ENCODE peak calls at places on chromosomes 1 and 21, in six cellular contexts. One of them, this sample, is unnamed. For H4K20me1, the result is how much of the 10 kb centered on the place peaks cover.

GRCh38 chr1:199646761-199647160 is 380.7 kb upstream of the NR5A2 start:
- DNase-seq in PC-3: peak
- DNase-seq in osteoblast: no peak
- DNase-seq in GM12878: no peak
- DNase-seq in hepatocyte: peak
- DNase-seq in K562: no peak
- DNase-seq in this sample: no peak

GRCh38 chr21:15243356-15243755 is 178.6 kb upstream of the NRIP1 start:
- DNase-seq in PC-3: no peak
- DNase-seq in osteoblast: no peak
- DNase-seq in GM12878: no peak
- DNase-seq in hepatocyte: no peak
- DNase-seq in K562: no peak
- DNase-seq in this sample: no peak

GRCh38 chr1:2496087-2496622 is 20.1 kb downstream of the PLCH2 start:
- DNase-seq in PC-3: no peak
- DNase-seq in osteoblast: no peak
- DNase-seq in GM12878: peak
- DNase-seq in hepatocyte: no peak
- DNase-seq in K562: no peak
- DNase-seq in this sample: no peak

GRCh38 chr1:84740050-84740714 is 49.9 kb upstream of the SSX2IP start:
- DNase-seq in PC-3: no peak
- DNase-seq in osteoblast: no peak
- DNase-seq in GM12878: no peak
- DNase-seq in hepatocyte: no peak
- DNase-seq in K562: no peak
- DNase-seq in this sample: no peak

GRCh38 chr1:153363641-153364040 is 6.0 kb downstream of the S100A9 start:
- DNase-seq in PC-3: no peak
- DNase-seq in osteoblast: no peak
- DNase-seq in GM12878: no peak
- DNase-seq in hepatocyte: no peak
- DNase-seq in K562: no peak
- DNase-seq in this sample: no peak

GRCh38 chr1:12528021-12528852 is 89.8 kb downstream of the DHRS3 start:
- DNase-seq in PC-3: peak
- DNase-seq in osteoblast: peak
- DNase-seq in GM12878: no peak
- DNase-seq in hepatocyte: peak
- DNase-seq in K562: peak
- DNase-seq in this sample: no peak

GRCh38 chr21:45295576-45296365 is 8.1 kb upstream of the POFUT2 start:
- DNase-seq in PC-3: peak
- DNase-seq in osteoblast: peak
- DNase-seq in GM12878: no peak
- DNase-seq in hepatocyte: peak
- DNase-seq in K562: no peak
- DNase-seq in this sample: no peak

GRCh38 chr1:235073331-235073967 is 55.2 kb downstream of the TOMM20 start:
- DNase-seq in PC-3: peak
- DNase-seq in osteoblast: no peak
- DNase-seq in GM12878: no peak
- DNase-seq in hepatocyte: peak
- DNase-seq in K562: no peak
- DNase-seq in this sample: no peak

GRCh38 chr21:43866659-43867331 is 1.8 kb downstream of the AGPAT3 start:
- DNase-seq in PC-3: peak
- DNase-seq in osteoblast: peak
- DNase-seq in GM12878: peak
- DNase-seq in hepatocyte: peak
- DNase-seq in K562: peak
- DNase-seq in this sample: no peak

GRCh38 chr1:230542054-230542453 is 100.2 kb upstream of the COG2 start:
- DNase-seq in PC-3: peak
- DNase-seq in osteoblast: no peak
- DNase-seq in GM12878: no peak
- DNase-seq in hepatocyte: no peak
- DNase-seq in K562: no peak
- DNase-seq in this sample: no peak

GRCh38 chr21:27713159-27714109 is 746.5 kb upstream of the ADAMTS5 start:
- DNase-seq in PC-3: peak
- DNase-seq in osteoblast: no peak
- DNase-seq in GM12878: no peak
- DNase-seq in hepatocyte: no peak
- DNase-seq in K562: no peak
- DNase-seq in this sample: no peak

GRCh38 chr1:41319803-41320711 is 41.2 kb upstream of the FOXO6 start:
- DNase-seq in PC-3: no peak
- DNase-seq in osteoblast: no peak
- DNase-seq in GM12878: no peak
- DNase-seq in hepatocyte: no peak
- DNase-seq in K562: no peak
- DNase-seq in this sample: no peak

GRCh38 chr1:39394059-39394458 is 97.4 kb upstream of the BMP8A start:
- DNase-seq in PC-3: no peak
- DNase-seq in osteoblast: no peak
- DNase-seq in GM12878: no peak
- DNase-seq in hepatocyte: no peak
- DNase-seq in K562: no peak
- DNase-seq in this sample: no peak
- H4K20me1 ChIP-seq in PC-3: under half
- H4K20me1 ChIP-seq in osteoblast: under half
- H4K20me1 ChIP-seq in GM12878: under half
- H4K20me1 ChIP-seq in hepatocyte: under half
- H4K20me1 ChIP-seq in K562: under half
- H4K20me1 ChIP-seq in this sample: half or more

GRCh38 chr1:93675931-93676330 is 5.7 kb downstream of the BCAR3 start:
- DNase-seq in PC-3: no peak
- DNase-seq in osteoblast: peak
- DNase-seq in GM12878: no peak
- DNase-seq in hepatocyte: no peak
- DNase-seq in K562: no peak
- DNase-seq in this sample: no peak

GRCh38 chr1:93678966-93679480 is 2.6 kb downstream of the BCAR3 start:
- DNase-seq in PC-3: no peak
- DNase-seq in osteoblast: peak
- DNase-seq in GM12878: no peak
- DNase-seq in hepatocyte: no peak
- DNase-seq in K562: no peak
- DNase-seq in this sample: no peak

GRCh38 chr1:93678491-93678890 is 3.1 kb downstream of the BCAR3 start:
- DNase-seq in PC-3: peak
- DNase-seq in osteoblast: no peak
- DNase-seq in GM12878: no peak
- DNase-seq in hepatocyte: no peak
- DNase-seq in K562: no peak
- DNase-seq in this sample: no peak

GRCh38 chr1:93676424-93676823 is 5.2 kb downstream of the BCAR3 start:
- DNase-seq in PC-3: no peak
- DNase-seq in osteoblast: no peak
- DNase-seq in GM12878: no peak
- DNase-seq in hepatocyte: no peak
- DNase-seq in K562: no peak
- DNase-seq in this sample: no peak

DNA sequence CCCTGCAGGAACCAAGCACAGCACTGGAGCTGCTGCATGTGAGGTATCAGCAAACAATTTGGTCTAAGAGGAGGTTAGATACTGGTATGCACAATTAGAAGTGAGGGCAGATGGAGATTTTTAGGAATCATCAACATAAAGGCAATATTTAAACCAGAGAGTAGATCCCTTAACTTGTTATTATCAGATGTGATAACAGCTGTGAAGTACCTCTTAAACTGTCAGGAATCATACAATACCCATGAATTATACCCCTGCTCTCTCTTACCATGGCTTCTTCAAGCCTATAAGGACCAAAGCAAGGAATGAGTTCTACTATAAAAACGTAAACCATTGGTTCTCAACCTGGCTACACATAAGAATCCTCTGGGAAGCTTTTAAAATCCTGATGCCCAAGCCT is 3.9 kb downstream of the BCAR3 start:
- DNase-seq in PC-3: no peak
- DNase-seq in osteoblast: no peak
- DNase-seq in GM12878: no peak
- DNase-seq in hepatocyte: no peak
- DNase-seq in K562: no peak
- DNase-seq in this sample: no peak
- H4K20me1 ChIP-seq in PC-3: half or more
- H4K20me1 ChIP-seq in osteoblast: half or more
- H4K20me1 ChIP-seq in GM12878: under half
- H4K20me1 ChIP-seq in hepatocyte: under half
- H4K20me1 ChIP-seq in K562: under half
- H4K20me1 ChIP-seq in this sample: under half

GRCh38 chr1:65172936-65173335 is 24.9 kb downstream of the AK4 start:
- DNase-seq in PC-3: no peak
- DNase-seq in osteoblast: no peak
- DNase-seq in GM12878: no peak
- DNase-seq in hepatocyte: no peak
- DNase-seq in K562: no peak
- DNase-seq in this sample: no peak
- H4K20me1 ChIP-seq in PC-3: under half
- H4K20me1 ChIP-seq in osteoblast: under half
- H4K20me1 ChIP-seq in GM12878: under half
- H4K20me1 ChIP-seq in hepatocyte: under half
- H4K20me1 ChIP-seq in K562: under half
- H4K20me1 ChIP-seq in this sample: under half

GRCh38 chr21:36710729-36711048 is 11.8 kb downstream of the SIM2 start:
- DNase-seq in PC-3: no peak
- DNase-seq in osteoblast: no peak
- DNase-seq in GM12878: no peak
- DNase-seq in hepatocyte: no peak
- DNase-seq in K562: peak
- DNase-seq in this sample: peak
- H4K20me1 ChIP-seq in PC-3: under half
- H4K20me1 ChIP-seq in osteoblast: under half
- H4K20me1 ChIP-seq in GM12878: under half
- H4K20me1 ChIP-seq in hepatocyte: under half
- H4K20me1 ChIP-seq in K562: under half
- H4K20me1 ChIP-seq in this sample: under half

GRCh38 chr1:201637282-201638076 is 98.6 kb downstream of the NAV1 start:
- DNase-seq in PC-3: no peak
- DNase-seq in osteoblast: peak
- DNase-seq in GM12878: no peak
- DNase-seq in hepatocyte: peak
- DNase-seq in K562: peak
- DNase-seq in this sample: no peak

GRCh38 chr1:201633811-201634210 is 94.9 kb downstream of the NAV1 start:
- DNase-seq in PC-3: no peak
- DNase-seq in osteoblast: peak
- DNase-seq in GM12878: no peak
- DNase-seq in hepatocyte: no peak
- DNase-seq in K562: no peak
- DNase-seq in this sample: peak

GRCh38 chr1:201636581-201636980 is 97.7 kb downstream of the NAV1 start:
- DNase-seq in PC-3: no peak
- DNase-seq in osteoblast: peak
- DNase-seq in GM12878: no peak
- DNase-seq in hepatocyte: no peak
- DNase-seq in K562: no peak
- DNase-seq in this sample: no peak

GRCh38 chr1:201634261-201634660 is 95.3 kb downstream of the NAV1 start:
- DNase-seq in PC-3: no peak
- DNase-seq in osteoblast: peak
- DNase-seq in GM12878: no peak
- DNase-seq in hepatocyte: no peak
- DNase-seq in K562: peak
- DNase-seq in this sample: no peak

DNA sequence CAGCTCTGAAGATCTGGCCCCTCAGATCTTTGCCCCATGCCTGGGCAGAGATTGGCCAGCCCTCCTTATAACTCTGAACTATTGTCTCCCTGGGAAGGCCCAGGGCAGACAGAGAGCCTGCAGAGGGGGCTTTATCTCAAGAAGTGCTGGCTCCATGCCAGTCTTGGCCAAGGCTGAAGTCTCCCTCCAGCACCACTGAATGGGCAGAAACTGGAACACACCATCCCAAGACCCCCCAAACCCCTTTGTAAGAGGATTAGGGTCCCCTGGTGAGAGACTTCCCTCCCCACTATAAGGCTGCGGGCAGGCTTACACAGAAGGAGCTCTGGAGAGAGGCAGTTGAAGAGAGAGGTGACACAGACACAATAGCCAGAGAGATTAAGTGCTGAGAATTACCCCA is 97.1 kb downstream of the NAV1 start:
- DNase-seq in PC-3: no peak
- DNase-seq in osteoblast: peak
- DNase-seq in GM12878: no peak
- DNase-seq in hepatocyte: no peak
- DNase-seq in K562: no peak
- DNase-seq in this sample: peak
- H4K20me1 ChIP-seq in PC-3: under half
- H4K20me1 ChIP-seq in osteoblast: under half
- H4K20me1 ChIP-seq in GM12878: under half
- H4K20me1 ChIP-seq in hepatocyte: under half
- H4K20me1 ChIP-seq in K562: under half
- H4K20me1 ChIP-seq in this sample: half or more

This sample was measured in neural progenitor cell.